ENCODE peak calls at places on chromosomes 2 and 18, in five cellular contexts. E, O, G, P and X are unnamed samples.

GRCh38 chr2:240134956-240135520 is 1.1 kb downstream of the COPS9 start:
- DNase-seq in O (no peak), E (no peak), P (no peak), G (no peak), X (no peak)

GRCh38 chr2:41716497-41716896 is 331.3 kb upstream of the PKDCC start:
- DNase-seq in P (no peak), E (peak; percentile 75), O (peak; percentile 88), G (no peak), X (no peak)

GRCh38 chr2:48433682-48434081 is 96.3 kb upstream of the STON1 start:
- DNase-seq in G (no peak), E (no peak), O (no peak), P (no peak), X (no peak)

GRCh38 chr2:128493880-128494279 is 175.2 kb upstream of the HS6ST1 start:
- DNase-seq in O (no peak), P (no peak), E (no peak), G (peak; percentile 26), X (no peak)

GRCh38 chr18:74412106-74412880 is 44.8 kb downstream of the DIPK1C start:
- DNase-seq in O (peak; percentile 73), P (no peak), E (no peak), G (no peak), X (no peak)

GRCh38 chr2:8382485-8382884 is 299.4 kb upstream of the ID2 start:
- DNase-seq in P (no peak), G (no peak), O (peak; percentile 30), E (no peak), X (no peak)

GRCh38 chr2:209600257-209601180 is 171.1 kb upstream of the UNC80 start:
- DNase-seq in G (no peak), O (peak; percentile 93), E (peak; percentile 81), P (no peak), X (no peak)

GRCh38 chr2:20536619-20537422 is 89.9 kb downstream of the RHOB start:
- DNase-seq in P (no peak), O (no peak), E (no peak), G (no peak), X (no peak)

GRCh38 chr18:74251297-74252031 is 40.3 kb downstream of the CYB5A start:
- DNase-seq in P (peak; percentile 56), E (no peak), G (no peak), O (no peak), X (no peak)

GRCh38 chr2:33160217-33160616 is 213.5 kb downstream of the LTBP1 start:
- DNase-seq in P (no peak), O (no peak), E (no peak), G (no peak), X (no peak)

GRCh38 chr18:23851470-23852002 is 162.3 kb downstream of the LAMA3 start:
- DNase-seq in P (no peak), G (no peak), E (no peak), O (no peak), X (no peak)

GRCh38 chr2:234952270-234953115 is 676 bp downstream of the SH3BP4 start:
- DNase-seq in G (no peak), O (peak; percentile 57), P (peak; percentile 59), E (peak; percentile 36), X (no peak)

GRCh38 chr18:21740474-21740723 is 193 bp upstream of the MIB1 start:
- DNase-seq in O (no peak), P (peak; percentile 99), E (no peak), G (peak; percentile 98), X (no peak)

GRCh38 chr2:82790277-82791021 is 1668.6 kb downstream of the SUCLG1 start:
- DNase-seq in E (no peak), P (peak; percentile 43), O (no peak), G (no peak), X (no peak)

GRCh38 chr18:50849448-50849847 is 29.5 kb upstream of the ME2 start:
- DNase-seq in P (no peak), G (no peak), E (no peak), O (no peak), X (no peak)

GRCh38 chr18:9079863-9080528 is 22.5 kb upstream of the NDUFV2 start:
- DNase-seq in O (no peak), G (no peak), P (no peak), E (no peak), X (no peak)

GRCh38 chr2:172901913-172902312 is 166.3 kb downstream of the RAPGEF4 start:
- DNase-seq in G (no peak), E (no peak), P (no peak), O (no peak), X (no peak)